ENCODE peak calls at places on chromosomes 3 and 15, in eight cellular contexts. Z, S, A, L, H, I, Q and G are unnamed samples.

GRCh38 chr3:174431717-174432116 is 427.4 kb upstream of the NAALADL2 start:
- DNase-seq in Z (no peak), S (no peak), A (no peak), L (no peak), H (no peak), I (no peak), Q (no peak), G (no peak)

GRCh38 chr3:111785034-111785433 is 74.0 kb upstream of the PHLDB2 start:
- DNase-seq in Z (no peak), S (no peak), A (no peak), L (no peak), H (no peak), I (no peak), Q (no peak), G (no peak)

GRCh38 chr3:183428140-183429023 is at the start of gene MCF2L2:
- DNase-seq in Z (peak; percentile 32), S (peak; percentile 80), A (peak; percentile 34), L (no peak), H (peak; percentile 57), I (peak; percentile 81), Q (peak; percentile 81), G (peak; percentile 61)

GRCh38 chr3:131361464-131362421 is 19.8 kb upstream of the NUDT16 start:
- DNase-seq in Z (peak; percentile 27), S (peak; percentile 69), A (no peak), L (no peak), H (no peak), I (no peak), Q (peak; percentile 31), G (no peak)

GRCh38 chr15:55530861-55531313 is 22.9 kb upstream of the DNAAF4 start:
- DNase-seq in Z (no peak), S (no peak), A (no peak), L (peak; percentile 42), H (no peak), I (no peak), Q (no peak), G (no peak)

GRCh38 chr15:72554471-72555425 is 80.6 kb downstream of the ARIH1 start:
- DNase-seq in Z (no peak), S (no peak), A (no peak), L (peak; percentile 38), H (no peak), I (peak; percentile 29), Q (no peak), G (no peak)

GRCh38 chr3:111418388-111418787 is 123.6 kb upstream of the CD96 start:
- DNase-seq in Z (no peak), S (no peak), A (no peak), L (no peak), H (no peak), I (no peak), Q (no peak), G (no peak)

GRCh38 chr3:177249203-177249602 is 51.9 kb upstream of the TBL1XR1 start:
- DNase-seq in Z (no peak), S (no peak), A (no peak), L (no peak), H (no peak), I (no peak), Q (no peak), G (no peak)

GRCh38 chr3:11915621-11916417 is 69.1 kb upstream of the TAMM41 start:
- DNase-seq in Z (no peak), S (no peak), A (no peak), L (no peak), H (no peak), I (no peak), Q (no peak), G (no peak)

GRCh38 chr3:178120367-178120766 is 415.9 kb upstream of the KCNMB2 start:
- DNase-seq in Z (no peak), S (no peak), A (no peak), L (no peak), H (no peak), I (no peak), Q (no peak), G (no peak)

GRCh38 chr3:98954242-98954641 is 52.7 kb upstream of the DCBLD2 start:
- DNase-seq in Z (no peak), S (no peak), A (no peak), L (no peak), H (no peak), I (no peak), Q (no peak), G (no peak)

GRCh38 chr15:39624806-39625205 is 43.9 kb downstream of the THBS1 start:
- DNase-seq in Z (no peak), S (no peak), A (no peak), L (peak; percentile 72), H (no peak), I (peak; percentile 61), Q (no peak), G (no peak)

GRCh38 chr3:177135841-177136492 is 61.3 kb downstream of the TBL1XR1 start:
- DNase-seq in Z (no peak), S (no peak), A (no peak), L (no peak), H (no peak), I (no peak), Q (no peak), G (no peak)